ENCODE peak calls at places on chromosomes 11 and 22, in four cellular contexts. J, B, Z and I are unnamed samples.

GRCh38 chr11:68990995-68991780 is 10.4 kb upstream of the MRGPRD start:
- DNase-seq in J (no peak), B (no peak), Z (no peak), I (no peak)

GRCh38 chr11:89503422-89503821 is 12.2 kb upstream of the NOX4 start:
- DNase-seq in J (no peak), B (no peak), Z (no peak), I (no peak)

GRCh38 chr22:27879923-27880322 is 39.1 kb downstream of the PITPNB start:
- DNase-seq in J (peak), B (no peak), Z (no peak), I (peak)

GRCh38 chr11:61598383-61598782 is 17.5 kb upstream of the SYT7 start:
- DNase-seq in J (no peak), B (no peak), Z (no peak), I (no peak)

GRCh38 chr11:60810583-60810982 is 25.4 kb downstream of the MS4A10 start:
- DNase-seq in J (no peak), B (no peak), Z (no peak), I (no peak)

GRCh38 chr11:97965849-97966646 is 1054.7 kb upstream of the CNTN5 start:
- DNase-seq in J (no peak), B (no peak), Z (no peak), I (no peak)

GRCh38 chr22:32622004-32622761 is 147.6 kb downstream of the FBXO7 start:
- DNase-seq in J (peak), B (peak), Z (no peak), I (peak)

GRCh38 chr11:12188548-12189317 is 78.3 kb downstream of the MICAL2 start:
- DNase-seq in J (no peak), B (no peak), Z (no peak), I (no peak)

GRCh38 chr11:57566564-57567209 is 785 bp downstream of the UBE2L6 start:
- DNase-seq in J (no peak), B (no peak), Z (no peak), I (no peak)

GRCh38 chr11:75241906-75242644 is 1.5 kb downstream of the TPBGL start:
- DNase-seq in J (no peak), B (no peak), Z (no peak), I (no peak)

GRCh38 chr22:21714784-21715183 is 20.8 kb downstream of the YPEL1 start:
- DNase-seq in J (no peak), B (no peak), Z (no peak), I (no peak)

GRCh38 chr11:66956689-66957290 is 1.4 kb downstream of the PC start:
- DNase-seq in J (peak), B (no peak), Z (no peak), I (no peak)

GRCh38 chr22:43777204-43777671 is 34.9 kb downstream of the EFCAB6 start:
- DNase-seq in J (no peak), B (no peak), Z (no peak), I (no peak)

GRCh38 chr11:6485661-6486060 is 4.4 kb downstream of the TIMM10B start:
- DNase-seq in J (no peak), B (no peak), Z (no peak), I (no peak)

GRCh38 chr22:36541831-36542391 is 12.9 kb upstream of the EIF3D start:
- DNase-seq in J (no peak), B (no peak), Z (no peak), I (no peak)

GRCh38 chr11:64130618-64131017 is 35.3 kb downstream of the MACROD1 start:
- DNase-seq in J (no peak), B (no peak), Z (no peak), I (no peak)

GRCh38 chr22:45640291-45640940 is 31.2 kb upstream of the ATXN10 start:
- DNase-seq in J (no peak), B (no peak), Z (no peak), I (no peak)

GRCh38 chr11:119422505-119423416 is at the start of gene THY1:
- DNase-seq in J (no peak), B (peak), Z (no peak), I (peak)

GRCh38 chr11:62217191-62217748 is 8.8 kb downstream of the SCGB2A1 start:
- DNase-seq in J (peak), B (no peak), Z (no peak), I (peak)

GRCh38 chr11:75706260-75706729 is 11.3 kb upstream of the MOGAT2 start:
- DNase-seq in J (peak), B (peak), Z (no peak), I (peak)

GRCh38 chr11:74366576-74366975 is 31.7 kb downstream of the PGM2L1 start:
- DNase-seq in J (no peak), B (no peak), Z (no peak), I (peak)

GRCh38 chr22:17258015-17258827 is 39.0 kb upstream of the ADA2 start:
- DNase-seq in J (no peak), B (peak), Z (peak), I (no peak)

GRCh38 chr11:13016415-13016814 is 7.3 kb downstream of the RASSF10 start:
- DNase-seq in J (no peak), B (no peak), Z (no peak), I (no peak)

GRCh38 chr22:17984114-17984513 is 40.2 kb downstream of the MICAL3 start:
- DNase-seq in J (no peak), B (no peak), Z (no peak), I (no peak)

GRCh38 chr11:44749160-44749559 is 22.4 kb downstream of the TSPAN18 start:
- DNase-seq in J (no peak), B (peak), Z (no peak), I (no peak)

GRCh38 chr11:64181506-64182411 is 4.2 kb upstream of the STIP1 start:
- DNase-seq in J (peak), B (peak), Z (no peak), I (no peak)

GRCh38 chr11:134578807-134579708 is 167.0 kb upstream of the B3GAT1 start:
- DNase-seq in J (peak), B (peak), Z (no peak), I (no peak)

GRCh38 chr11:105177658-105178057 is 38.1 kb upstream of the CARD18 start:
- DNase-seq in J (no peak), B (no peak), Z (no peak), I (no peak)

GRCh38 chr11:10856689-10857603 is 907 bp downstream of the ZBED5 start:
- DNase-seq in J (peak), B (no peak), Z (peak), I (peak)

GRCh38 chr22:17726561-17727243 is 47.6 kb downstream of the BID start:
- DNase-seq in J (no peak), B (no peak), Z (no peak), I (no peak)

GRCh38 chr11:73734996-73735395 is 25.9 kb downstream of the RAB6A start:
- DNase-seq in J (no peak), B (no peak), Z (no peak), I (no peak)

GRCh38 chr11:131866535-131867400 is 496.4 kb downstream of the NTM start:
- DNase-seq in J (no peak), B (no peak), Z (no peak), I (no peak)

GRCh38 chr11:70078796-70079616 is 889 bp downstream of the ANO1 start:
- DNase-seq in J (no peak), B (peak), Z (no peak), I (no peak)

GRCh38 chr11:111672949-111673348 is 70.7 kb downstream of the SIK2 start:
- DNase-seq in J (no peak), B (no peak), Z (no peak), I (no peak)
- TF ChIP-seq YY1 in J (no peak), B (no peak), Z (no peak), I (no peak)

DNA sequence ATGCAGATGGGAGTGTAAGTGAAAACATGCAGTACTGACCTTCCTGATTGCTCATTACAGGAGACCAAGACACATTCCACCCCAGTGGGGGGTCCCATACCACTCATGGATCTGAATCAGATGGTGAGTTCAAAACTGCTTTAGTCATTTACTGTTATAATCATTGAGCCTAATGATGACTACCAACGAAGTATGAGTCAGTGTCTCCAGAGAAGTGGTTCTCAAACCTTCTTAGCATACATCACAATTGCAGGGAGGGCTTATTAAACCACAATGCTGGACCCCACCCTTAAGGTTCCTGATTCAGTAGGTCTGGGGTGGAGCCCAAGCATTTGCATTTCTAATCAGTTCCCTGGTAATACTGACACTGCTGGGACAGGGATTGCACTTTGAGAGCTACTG is 75.8 kb downstream of the CD44 start:
- DNase-seq in J (no peak), B (no peak), Z (no peak), I (peak)
- H3K9ac ChIP-seq in J (no peak), B (no peak), Z (no peak), I (no peak)

GRCh38 chr11:71283960-71284359 is 31.6 kb upstream of the SHANK2 start:
- DNase-seq in J (peak), B (no peak), Z (no peak), I (no peak)
- TF ChIP-seq SUZ12 in J (no peak), B (no peak), Z (no peak), I (no peak)

GRCh38 chr11:117281869-117282268 is 9.3 kb upstream of the BACE1-AS start:
- DNase-seq in J (no peak), B (no peak), Z (no peak), I (no peak)
- TF ChIP-seq YY1 in J (no peak), B (no peak), Z (no peak), I (no peak)